ENCODE peak calls at places on chromosomes 4 and X, in eight cellular contexts. O is HFFc6, L is gastrocnemius medialis, S is GM12864, G is GM12878, B is AG04449, F is brain microvascular endothelial cell, M is H9. C is an unnamed sample.

GRCh38 chr4:152100378-152101201 is 339.8 kb upstream of the GATB start:
- DNase-seq in O (no peak), L (no peak), S (peak), G (no peak), B (no peak), F (no peak), M (no peak), C (no peak)

GRCh38 chr4:26252349-26252748 is 68.5 kb upstream of the RBPJ start:
- DNase-seq in O (no peak), L (no peak), S (no peak), G (peak), B (no peak), F (peak), M (no peak), C (no peak)

GRCh38 chrX:17689971-17690409 is 47.3 kb upstream of the SCML1 start:
- DNase-seq in O (peak), L (no peak), S (no peak), G (peak), B (peak), F (peak), M (no peak), C (peak)

GRCh38 chrX:49177338-49177833 is 5.7 kb downstream of the PLP2 start:
- DNase-seq in O (no peak), L (no peak), S (no peak), G (no peak), B (no peak), F (no peak), M (no peak), C (no peak)

GRCh38 chr4:6175426-6175825 is 24.9 kb downstream of the JAKMIP1 start:
- DNase-seq in O (no peak), L (no peak), S (no peak), G (no peak), B (no peak), F (no peak), M (no peak), C (no peak)

GRCh38 chr4:66017671-66018070 is 347.4 kb upstream of the EPHA5 start:
- DNase-seq in O (no peak), L (no peak), S (no peak), G (no peak), B (no peak), F (no peak), M (no peak), C (no peak)

GRCh38 chr4:78659665-78660064 is 108.1 kb downstream of the ANXA3 start:
- DNase-seq in O (no peak), L (no peak), S (no peak), G (no peak), B (no peak), F (no peak), M (no peak), C (no peak)

GRCh38 chr4:120431180-120431579 is 364.5 kb upstream of the MAD2L1 start:
- DNase-seq in O (no peak), L (no peak), S (no peak), G (no peak), B (no peak), F (no peak), M (no peak), C (no peak)

GRCh38 chr4:154485127-154485773 is 6.3 kb downstream of the DCHS2 start:
- DNase-seq in O (no peak), L (no peak), S (no peak), G (peak), B (no peak), F (no peak), M (no peak), C (no peak)

GRCh38 chrX:24024819-24025740 is 1.9 kb downstream of the KLHL15 start:
- DNase-seq in O (peak), L (peak), S (no peak), G (peak), B (peak), F (peak), M (peak), C (peak)

GRCh38 chrX:86263526-86263925 is 115.3 kb downstream of the DACH2 start:
- DNase-seq in O (no peak), L (no peak), S (no peak), G (no peak), B (no peak), F (no peak), M (peak), C (no peak)

GRCh38 chr4:13355036-13355910 is 128.9 kb downstream of the RAB28 start:
- DNase-seq in O (no peak), L (no peak), S (no peak), G (no peak), B (no peak), F (no peak), M (no peak), C (no peak)

GRCh38 chrX:15607067-15607466 is 6.3 kb upstream of the ACE2 start:
- DNase-seq in O (no peak), L (no peak), S (no peak), G (no peak), B (no peak), F (no peak), M (no peak), C (no peak)

GRCh38 chrX:72280210-72280882 is 3.3 kb upstream of the RPS4X start:
- DNase-seq in O (peak), L (no peak), S (no peak), G (no peak), B (no peak), F (no peak), M (no peak), C (no peak)

GRCh38 chr4:766559-767283 is 59.2 kb downstream of the CPLX1 start:
- DNase-seq in O (no peak), L (no peak), S (no peak), G (no peak), B (no peak), F (no peak), M (peak), C (no peak)

GRCh38 chr4:3196670-3197359 is 52.1 kb upstream of the MSANTD1 start:
- DNase-seq in O (no peak), L (no peak), S (no peak), G (no peak), B (no peak), F (no peak), M (no peak), C (no peak)

GRCh38 chrX:129606918-129607317 is 47.8 kb downstream of the APLN start:
- DNase-seq in O (peak), L (no peak), S (no peak), G (peak), B (no peak), F (peak), M (no peak), C (peak)

GRCh38 chrX:17635231-17635630 is 102.1 kb upstream of the SCML1 start:
- DNase-seq in O (no peak), L (no peak), S (no peak), G (no peak), B (no peak), F (peak), M (peak), C (no peak)

GRCh38 chr4:119068529-119068962 is 67.1 kb upstream of the MYOZ2 start:
- DNase-seq in O (peak), L (no peak), S (no peak), G (no peak), B (no peak), F (no peak), M (no peak), C (no peak)

GRCh38 chrX:48505481-48505880 is 3.3 kb upstream of the PORCN start:
- DNase-seq in O (no peak), L (no peak), S (no peak), G (no peak), B (no peak), F (no peak), M (no peak), C (no peak)

GRCh38 chrX:19630776-19631707 is 115.7 kb upstream of the MAP3K15 start:
- DNase-seq in O (no peak), L (no peak), S (no peak), G (no peak), B (no peak), F (no peak), M (no peak), C (no peak)

GRCh38 chr4:83013931-83014330 is 3.3 kb upstream of the LIN54 start:
- DNase-seq in O (no peak), L (no peak), S (no peak), G (no peak), B (no peak), F (no peak), M (no peak), C (no peak)

GRCh38 chr4:141131738-141132688 is 1.3 kb downstream of the RNF150 start:
- DNase-seq in O (no peak), L (peak), S (no peak), G (no peak), B (no peak), F (peak), M (peak), C (no peak)

GRCh38 chr4:2698504-2698903 is 57.6 kb downstream of the TNIP2 start:
- DNase-seq in O (no peak), L (no peak), S (no peak), G (no peak), B (no peak), F (no peak), M (no peak), C (no peak)

GRCh38 chrX:63751481-63751880 is 33.5 kb downstream of the ARHGEF9 start:
- DNase-seq in O (no peak), L (no peak), S (no peak), G (no peak), B (no peak), F (no peak), M (no peak), C (no peak)

DNA sequence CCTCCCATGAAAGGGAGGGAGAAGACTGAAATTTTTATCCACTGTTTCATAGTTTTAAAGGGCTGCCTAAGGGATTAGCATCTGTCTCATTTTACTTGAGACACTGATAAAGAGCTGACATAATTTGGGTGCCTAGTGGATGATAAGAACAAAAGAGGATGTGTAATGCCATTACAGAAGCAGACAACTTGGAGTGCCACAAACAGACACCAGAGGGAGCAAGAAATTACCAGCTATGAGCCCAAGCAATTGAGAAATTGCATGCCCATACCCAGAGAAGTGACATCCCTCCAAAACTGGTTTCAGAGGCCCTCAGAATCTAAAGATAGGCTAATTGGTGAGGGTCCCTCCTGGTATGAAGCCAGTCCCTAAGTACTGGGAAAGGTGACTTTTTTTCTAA is 38.5 kb upstream of the POU3F4 start:
- DNase-seq in O (no peak), L (no peak), S (no peak), G (no peak), B (no peak), F (no peak), M (peak), C (no peak)
- TF ChIP-seq CTCF in O (peak), L (no peak), S (peak), G (peak), B (no peak), F (peak), M (peak), C (peak)

DNA sequence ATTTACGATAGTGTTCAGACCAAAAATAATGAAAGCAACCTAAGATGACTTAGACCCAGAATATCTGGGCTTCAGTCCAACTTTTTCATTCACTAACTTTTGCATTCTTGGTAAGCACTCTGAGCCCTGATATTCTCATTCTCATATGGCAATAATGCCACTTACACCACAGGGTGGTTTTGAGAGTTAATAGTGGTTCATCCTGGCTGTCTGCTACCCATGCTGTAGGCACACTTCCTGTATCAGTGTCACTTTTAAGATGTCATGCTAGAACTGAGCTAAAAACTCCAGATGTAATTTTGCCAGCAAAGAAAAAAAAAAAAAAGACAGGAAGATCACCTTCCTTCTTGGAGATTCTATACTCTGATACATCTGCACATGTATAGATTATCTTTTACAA is 508.6 kb upstream of the FMR1 start:
- DNase-seq in O (no peak), L (no peak), S (no peak), G (no peak), B (no peak), F (no peak), M (no peak), C (no peak)
- TF ChIP-seq CTCF in O (no peak), L (no peak), S (no peak), G (no peak), B (no peak), F (no peak), M (no peak), C (no peak)

DNA sequence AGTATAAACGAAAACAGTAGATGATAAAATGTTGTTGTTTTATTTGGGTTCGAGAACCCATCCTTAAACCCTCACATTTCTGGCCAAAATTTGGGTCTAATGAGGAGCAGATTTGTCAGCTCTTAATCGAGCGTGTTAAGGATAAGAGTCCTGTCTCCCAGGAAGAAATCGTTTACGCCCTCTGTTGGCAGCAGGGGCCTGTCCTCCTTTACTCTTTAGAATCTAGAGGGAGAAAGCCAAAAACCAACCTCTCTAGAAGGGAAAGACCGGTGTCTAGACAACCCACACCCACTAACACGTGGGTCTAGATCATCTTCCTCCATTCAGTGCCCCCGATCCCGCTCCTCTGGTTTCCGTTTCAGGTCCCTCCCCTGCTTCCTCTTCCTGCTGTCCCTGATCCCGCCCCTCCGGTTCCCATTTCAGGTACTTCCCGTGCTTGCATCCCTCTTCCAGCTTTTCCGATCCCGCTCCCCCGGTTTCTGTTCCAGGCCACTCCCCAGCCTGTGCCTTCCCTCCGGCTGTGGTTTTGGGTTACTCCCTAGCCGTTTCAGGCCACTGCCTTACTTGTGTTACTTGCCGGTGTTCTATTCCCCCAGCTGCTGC is 339.1 kb downstream of the PAPSS1 start:
- DNase-seq in O (peak), L (no peak), S (no peak), G (no peak), B (no peak), F (no peak), M (no peak), C (no peak)
- TF ChIP-seq CTCF in O (peak), L (no peak), S (no peak), G (no peak), B (no peak), F (peak), M (peak), C (peak)

GRCh38 chr4:37780444-37781133 is 45.9 kb upstream of the PGM2 start:
- DNase-seq in O (no peak), L (no peak), S (no peak), G (no peak), B (no peak), F (peak), M (no peak), C (no peak)
- TF ChIP-seq CTCF in O (no peak), L (no peak), S (peak), G (no peak), B (no peak), F (peak), M (no peak), C (peak)

DNA sequence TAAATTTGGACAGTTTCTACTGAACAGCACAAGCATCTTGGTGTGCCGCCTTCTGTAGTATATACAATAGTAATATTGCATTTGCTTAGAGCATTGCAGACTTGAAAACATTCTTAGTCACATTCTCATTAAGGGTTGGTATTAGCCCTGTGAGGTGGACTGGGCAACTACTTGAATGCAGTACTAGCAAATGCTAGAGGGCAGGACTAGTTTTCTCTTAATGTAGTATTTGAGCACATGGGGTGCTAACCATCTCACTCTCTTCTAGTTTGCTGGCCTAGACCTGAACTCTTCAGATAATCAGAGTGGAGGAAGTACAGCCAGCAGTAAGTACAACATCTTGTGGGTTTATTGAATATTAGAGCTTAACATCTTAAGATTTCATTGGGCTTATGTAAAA is 3.2 kb downstream of the DDX3X start:
- DNase-seq in O (no peak), L (no peak), S (no peak), G (no peak), B (no peak), F (no peak), M (no peak), C (no peak)
- TF ChIP-seq CTCF in O (no peak), L (no peak), S (no peak), G (no peak), B (no peak), F (no peak), M (no peak), C (no peak)

GRCh38 chrX:21702725-21703228 is 44.6 kb upstream of the KLHL34 start:
- DNase-seq in O (no peak), L (no peak), S (no peak), G (no peak), B (no peak), F (no peak), M (no peak), C (no peak)

GRCh38 chrX:21711126-21711847 is 46.6 kb downstream of the SMPX start:
- DNase-seq in O (no peak), L (peak), S (no peak), G (no peak), B (no peak), F (no peak), M (no peak), C (no peak)

GRCh38 chrX:21711848-21712197 is 46.1 kb downstream of the SMPX start:
- DNase-seq in O (no peak), L (no peak), S (no peak), G (no peak), B (no peak), F (no peak), M (no peak), C (no peak)

GRCh38 chrX:21705215-21705614 is 47.1 kb upstream of the KLHL34 start:
- DNase-seq in O (no peak), L (no peak), S (no peak), G (no peak), B (no peak), F (no peak), M (no peak), C (no peak)

DNA sequence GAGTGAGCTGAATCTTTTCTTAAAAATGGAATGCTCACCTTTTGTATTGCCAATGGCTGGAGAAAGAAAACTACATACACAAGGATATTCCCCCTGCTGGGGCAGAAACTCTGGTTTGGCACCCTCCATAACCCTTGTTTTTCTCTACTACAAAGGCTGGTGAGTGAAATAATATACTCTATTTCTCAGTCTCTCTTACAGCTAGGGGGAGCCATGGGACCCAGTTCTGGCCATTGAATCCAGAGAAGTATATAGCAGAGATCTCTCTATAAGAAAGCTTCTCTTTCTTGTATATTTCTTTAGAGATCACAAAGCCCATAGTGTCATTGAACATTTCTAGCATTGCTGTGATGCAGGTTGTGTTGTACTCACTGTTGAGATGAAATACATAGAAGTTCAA is 49.8 kb downstream of the SMPX start:
- DNase-seq in O (no peak), L (no peak), S (no peak), G (no peak), B (no peak), F (no peak), M (no peak), C (no peak)
- TF ChIP-seq CTCF in O (no peak), L (no peak), S (peak), G (peak), B (no peak), F (peak), M (peak), C (peak)

GRCh38 chr4:76035799-76036389 is at the start of gene CXCL11:
- DNase-seq in O (no peak), L (no peak), S (no peak), G (no peak), B (no peak), F (no peak), M (no peak), C (no peak)

GRCh38 chr4:76035146-76035545 is 724 bp downstream of the CXCL11 start:
- DNase-seq in O (no peak), L (no peak), S (no peak), G (no peak), B (no peak), F (no peak), M (no peak), C (no peak)

DNA sequence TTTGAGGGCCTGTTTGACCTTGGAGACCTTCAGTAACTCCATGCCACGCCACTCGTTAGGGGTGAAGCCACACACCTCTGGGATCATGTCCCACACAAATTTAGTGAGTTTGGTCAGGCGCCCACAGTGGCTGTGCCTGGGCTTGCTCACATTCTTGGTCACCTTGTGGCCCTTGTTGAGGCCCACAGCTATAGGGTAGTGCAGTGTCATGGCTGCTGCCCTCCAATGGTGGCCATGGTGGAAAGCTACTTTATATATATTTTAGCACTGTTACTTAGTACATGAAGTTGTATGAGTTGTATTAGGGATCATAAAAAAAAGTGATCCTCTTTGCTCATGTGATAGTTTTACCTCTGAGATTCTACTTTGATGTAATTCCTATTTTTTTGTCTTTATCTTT is 985 bp upstream of the CXCL11 start:
- DNase-seq in O (no peak), L (no peak), S (no peak), G (no peak), B (no peak), F (no peak), M (peak), C (no peak)
- TF ChIP-seq CTCF in O (no peak), L (no peak), S (no peak), G (no peak), B (no peak), F (no peak), M (no peak), C (no peak)

GRCh38 chrX:140664939-140665338 is 44.6 kb upstream of the LINC00632 start:
- DNase-seq in O (no peak), L (no peak), S (peak), G (no peak), B (no peak), F (no peak), M (no peak), C (no peak)
- TF ChIP-seq CTCF in O (peak), L (no peak), S (no peak), G (peak), B (no peak), F (no peak), M (peak), C (no peak)

DNA sequence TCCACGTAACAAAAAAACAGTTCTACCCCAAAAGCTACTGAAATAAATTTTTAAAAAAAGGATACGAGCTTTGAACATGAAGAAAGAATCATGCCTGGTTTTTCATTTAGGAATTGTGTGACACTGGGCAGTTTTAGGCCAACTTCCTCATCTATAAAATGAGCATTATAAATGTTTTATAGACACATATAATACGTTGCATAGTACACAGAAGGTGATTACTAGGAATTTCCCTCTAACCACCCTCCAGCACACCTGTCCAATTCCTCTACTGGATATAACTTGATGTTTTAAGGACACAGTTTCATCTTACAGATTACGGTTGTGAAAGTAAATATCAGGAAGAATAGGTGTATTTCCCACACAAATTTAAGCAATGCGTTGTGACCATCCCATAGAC is 85.5 kb upstream of the IQCM start:
- DNase-seq in O (no peak), L (no peak), S (no peak), G (no peak), B (no peak), F (no peak), M (no peak), C (no peak)
- TF ChIP-seq CTCF in O (no peak), L (no peak), S (no peak), G (no peak), B (no peak), F (no peak), M (no peak), C (no peak)

GRCh38 chrX:69428216-69428615 is 75.9 kb upstream of the NALF2 start:
- DNase-seq in O (no peak), L (no peak), S (no peak), G (no peak), B (no peak), F (no peak), M (no peak), C (no peak)
- TF ChIP-seq CTCF in O (no peak), L (no peak), S (no peak), G (no peak), B (no peak), F (no peak), M (no peak), C (no peak)

C was measured in AG09319.